ENCODE peak calls at places on chromosome 1, in seven cellular contexts. M, T, C, G, D, F and V are unnamed samples.
A peak's percentile ranks its signal among the peaks of the same experiment; 100 is the strongest.

GRCh38 chr1:8825985-8826481 is 8.6 kb upstream of the RERE start:
- DNase-seq in M (no peak), T (no peak), C (peak; percentile 88), G (peak; percentile 65), D (no peak), F (peak; percentile 62), V (peak; percentile 26)

GRCh38 chr1:224433671-224434446 is 738 bp downstream of the WDR26 start:
- DNase-seq in M (no peak), T (peak; percentile 21), C (peak; percentile 17), G (peak; percentile 25), D (no peak), F (peak; percentile 80), V (no peak)

GRCh38 chr1:87333692-87334347 is 5.1 kb downstream of the LMO4 start:
- DNase-seq in M (no peak), T (no peak), C (no peak), G (no peak), D (no peak), F (no peak), V (no peak)

GRCh38 chr1:181341026-181341632 is 142.2 kb upstream of the CACNA1E start:
- DNase-seq in M (no peak), T (no peak), C (no peak), G (no peak), D (no peak), F (peak; percentile 20), V (no peak)

GRCh38 chr1:51157411-51157810 is 55.4 kb downstream of the C1orf185 start:
- DNase-seq in M (no peak), T (no peak), C (no peak), G (no peak), D (no peak), F (no peak), V (peak; percentile 69)

GRCh38 chr1:29354511-29355098 is 118.3 kb downstream of the PTPRU start:
- DNase-seq in M (no peak), T (no peak), C (no peak), G (no peak), D (no peak), F (no peak), V (no peak)

GRCh38 chr1:24553931-24554330 is 2.0 kb upstream of the NCMAP start:
- DNase-seq in M (no peak), T (no peak), C (no peak), G (no peak), D (no peak), F (peak; percentile 32), V (no peak)

GRCh38 chr1:51063121-51063520 is 38.9 kb upstream of the C1orf185 start:
- DNase-seq in M (peak; percentile 44), T (no peak), C (peak; percentile 91), G (peak; percentile 98), D (no peak), F (no peak), V (peak; percentile 97)

GRCh38 chr1:10339815-10340214 is 59.0 kb upstream of the PGD start:
- DNase-seq in M (peak; percentile 6), T (no peak), C (peak; percentile 33), G (peak; percentile 51), D (peak; percentile 45), F (no peak), V (peak; percentile 79)

GRCh38 chr1:174712541-174712940 is 264.8 kb downstream of the GPR52 start:
- DNase-seq in M (no peak), T (no peak), C (no peak), G (no peak), D (no peak), F (no peak), V (no peak)